ENCODE peak calls at places on chromosomes 7 and 10, in eight cellular contexts. G, E, F, T, M, N, C and B are unnamed samples.

GRCh38 chr7:155814569-155815276 is 2.5 kb upstream of the SHH start:
- ATAC-seq in G (no peak), E (no peak), F (no peak), T (peak; percentile 16), M (no peak), N (no peak), C (no peak), B (no peak)

GRCh38 chr10:124651402-124651887 is 92.7 kb downstream of the FAM53B start:
- ATAC-seq in G (no peak), E (no peak), F (no peak), T (no peak), M (peak; percentile 23), N (no peak), C (no peak), B (no peak)

GRCh38 chr7:132806834-132807233 is 230.6 kb upstream of the PLXNA4 start:
- ATAC-seq in G (no peak), E (no peak), F (no peak), T (no peak), M (no peak), N (no peak), C (no peak), B (no peak)

GRCh38 chr10:105950410-105950809 is 1214.1 kb downstream of the SORCS1 start:
- ATAC-seq in G (peak; percentile 79), E (no peak), F (peak; percentile 81), T (no peak), M (peak; percentile 86), N (no peak), C (no peak), B (peak; percentile 35)

GRCh38 chr10:69168493-69168892 is 11.5 kb upstream of the SUPV3L1 start:
- ATAC-seq in G (no peak), E (no peak), F (no peak), T (no peak), M (no peak), N (no peak), C (no peak), B (no peak)

GRCh38 chr10:80357804-80358125 is 1.2 kb downstream of the DYDC2 start:
- ATAC-seq in G (no peak), E (no peak), F (no peak), T (no peak), M (no peak), N (no peak), C (no peak), B (no peak)

GRCh38 chr10:101778151-101778780 is 2.4 kb upstream of the FGF8 start:
- ATAC-seq in G (no peak), E (no peak), F (no peak), T (no peak), M (peak; percentile 3), N (no peak), C (no peak), B (no peak)

GRCh38 chr10:12579954-12580858 is 230.9 kb downstream of the CAMK1D start:
- ATAC-seq in G (no peak), E (no peak), F (peak; percentile 72), T (no peak), M (no peak), N (no peak), C (no peak), B (peak; percentile 77)

GRCh38 chr7:119320316-119320715 is 952.7 kb upstream of the KCND2 start:
- ATAC-seq in G (no peak), E (no peak), F (no peak), T (no peak), M (peak; percentile 31), N (no peak), C (no peak), B (no peak)

GRCh38 chr7:7699970-7700369 is 18.4 kb downstream of the RPA3 start:
- ATAC-seq in G (no peak), E (no peak), F (no peak), T (no peak), M (no peak), N (no peak), C (no peak), B (no peak)

GRCh38 chr7:40474790-40475680 is 340.2 kb downstream of the SUGCT start:
- ATAC-seq in G (no peak), E (no peak), F (no peak), T (peak; percentile 38), M (no peak), N (no peak), C (peak; percentile 57), B (no peak)

GRCh38 chr7:70512144-70512543 is 619.8 kb upstream of the GALNT17 start:
- ATAC-seq in G (no peak), E (no peak), F (no peak), T (no peak), M (no peak), N (no peak), C (no peak), B (no peak)

GRCh38 chr10:45470098-45471012 is 96.3 kb downstream of the ALOX5 start:
- ATAC-seq in G (peak; percentile 68), E (peak; percentile 31), F (peak; percentile 70), T (peak; percentile 85), M (peak; percentile 55), N (peak; percentile 95), C (peak; percentile 60), B (peak; percentile 32)

GRCh38 chr7:151796091-151796870 is 80.6 kb downstream of the PRKAG2 start:
- ATAC-seq in G (no peak), E (no peak), F (peak; percentile 6), T (no peak), M (no peak), N (no peak), C (peak; percentile 60), B (peak; percentile 66)

GRCh38 chr7:5643280-5643679 is 138.2 kb downstream of the RNF216 start:
- ATAC-seq in G (peak; percentile 58), E (peak; percentile 69), F (peak; percentile 54), T (peak; percentile 57), M (peak; percentile 89), N (peak; percentile 61), C (peak; percentile 63), B (peak; percentile 51)

GRCh38 chr10:130863044-130863443 is 448.5 kb downstream of the TCERG1L start:
- ATAC-seq in G (no peak), E (no peak), F (no peak), T (no peak), M (no peak), N (no peak), C (no peak), B (no peak)

GRCh38 chr10:73591578-73591902 is 398 bp upstream of the USP54 start:
- ATAC-seq in G (no peak), E (peak; percentile 43), F (peak; percentile 49), T (no peak), M (peak; percentile 34), N (no peak), C (no peak), B (no peak)

GRCh38 chr10:60114765-60115586 is 208.6 kb upstream of the CCDC6 start:
- ATAC-seq in G (peak; percentile 42), E (no peak), F (peak; percentile 74), T (no peak), M (peak; percentile 90), N (peak; percentile 68), C (no peak), B (no peak)

GRCh38 chr7:150961510-150962284 is 16.4 kb downstream of the KCNH2 start:
- ATAC-seq in G (no peak), E (no peak), F (no peak), T (no peak), M (no peak), N (no peak), C (no peak), B (no peak)

GRCh38 chr7:46930336-46930735 is 651.6 kb downstream of the TNS3 start:
- ATAC-seq in G (peak; percentile 63), E (no peak), F (no peak), T (no peak), M (no peak), N (no peak), C (no peak), B (peak; percentile 70)

GRCh38 chr7:155357573-155358041 is 59.9 kb downstream of the INSIG1 start:
- ATAC-seq in G (no peak), E (no peak), F (no peak), T (no peak), M (no peak), N (no peak), C (no peak), B (no peak)

GRCh38 chr7:39733881-39734571 is 110.7 kb downstream of the RALA start:
- ATAC-seq in G (no peak), E (peak; percentile 1), F (peak; percentile 15), T (no peak), M (peak; percentile 12), N (no peak), C (no peak), B (no peak)

GRCh38 chr10:74855027-74855426 is 28.6 kb downstream of the KAT6B start:
- ATAC-seq in G (peak; percentile 45), E (peak; percentile 85), F (peak; percentile 82), T (no peak), M (peak; percentile 66), N (no peak), C (no peak), B (no peak)

GRCh38 chr10:122475581-122475980 is 14.2 kb downstream of the HTRA1 start:
- ATAC-seq in G (peak; percentile 47), E (no peak), F (peak; percentile 23), T (no peak), M (peak; percentile 64), N (no peak), C (no peak), B (no peak)

GRCh38 chr10:86944031-86944419 is 13.4 kb downstream of the MMRN2 start:
- ATAC-seq in G (no peak), E (no peak), F (no peak), T (no peak), M (no peak), N (no peak), C (no peak), B (no peak)

GRCh38 chr7:490461-491291 is 29.0 kb downstream of the PDGFA start:
- ATAC-seq in G (no peak), E (no peak), F (no peak), T (no peak), M (no peak), N (no peak), C (no peak), B (no peak)

GRCh38 chr7:98956937-98957336 is 78.6 kb downstream of the TRRAP start:
- ATAC-seq in G (no peak), E (peak; percentile 87), F (no peak), T (no peak), M (no peak), N (no peak), C (no peak), B (no peak)

GRCh38 chr10:3538850-3539531 is 246.0 kb downstream of the KLF6 start:
- ATAC-seq in G (peak; percentile 85), E (peak; percentile 85), F (peak; percentile 67), T (peak; percentile 21), M (no peak), N (no peak), C (peak; percentile 73), B (peak; percentile 76)

GRCh38 chr10:78960316-78960800 is 108.4 kb upstream of the ZMIZ1 start:
- ATAC-seq in G (peak; percentile 61), E (peak; percentile 61), F (peak; percentile 16), T (no peak), M (no peak), N (no peak), C (no peak), B (peak; percentile 85)

GRCh38 chr10:129472696-129473555 is 5.9 kb downstream of the MGMT start:
- ATAC-seq in G (no peak), E (no peak), F (no peak), T (no peak), M (no peak), N (no peak), C (no peak), B (no peak)

GRCh38 chr10:95278061-95278988 is 12.5 kb downstream of the PDLIM1 start:
- ATAC-seq in G (peak; percentile 30), E (peak; percentile 9), F (no peak), T (no peak), M (peak; percentile 58), N (no peak), C (no peak), B (peak; percentile 71)

GRCh38 chr10:117674641-117675040 is 132.1 kb downstream of the EMX2 start:
- ATAC-seq in G (no peak), E (no peak), F (no peak), T (no peak), M (no peak), N (no peak), C (no peak), B (no peak)